ENCODE peak calls at places on chromosome 14, in four cellular contexts. T, A, D and Y are unnamed samples.

GRCh38 chr14:42855159-42855558 is 1248.5 kb downstream of the LRFN5 start:
- DNase-seq in T (no peak), A (no peak), D (no peak), Y (no peak)

GRCh38 chr14:104096751-104097700 is 11.5 kb downstream of the ASPG start:
- DNase-seq in T (no peak), A (peak; percentile 61), D (no peak), Y (no peak)

GRCh38 chr14:93116676-93117200 is 1.0 kb upstream of the ITPK1 start:
- DNase-seq in T (no peak), A (no peak), D (no peak), Y (no peak)

GRCh38 chr14:83867871-83868270 is 1662.1 kb upstream of the FLRT2 start:
- DNase-seq in T (no peak), A (no peak), D (no peak), Y (no peak)

GRCh38 chr14:58947816-58948440 is 240.5 kb upstream of the DAAM1 start:
- DNase-seq in T (no peak), A (no peak), D (no peak), Y (peak; percentile 34)

GRCh38 chr14:21287166-21287565 is 7.3 kb downstream of the RPGRIP1 start:
- DNase-seq in T (no peak), A (no peak), D (no peak), Y (no peak)

GRCh38 chr14:35669782-35670181 is 135.8 kb downstream of the INSM2 start:
- DNase-seq in T (no peak), A (no peak), D (no peak), Y (no peak)

GRCh38 chr14:35878272-35879140 is 52.4 kb downstream of the BRMS1L start:
- DNase-seq in T (no peak), A (no peak), D (no peak), Y (no peak)

GRCh38 chr14:104792101-104792884 is 3.3 kb downstream of the AKT1 start:
- DNase-seq in T (no peak), A (peak; percentile 92), D (no peak), Y (no peak)

GRCh38 chr14:22427771-22428228 is 161.2 kb downstream of the DAD1 start:
- DNase-seq in T (no peak), A (no peak), D (no peak), Y (no peak)

GRCh38 chr14:77154421-77154820 is 12.8 kb upstream of the ZDHHC22 start:
- DNase-seq in T (no peak), A (no peak), D (no peak), Y (no peak)

GRCh38 chr14:50599700-50600444 is 39.9 kb downstream of the ATL1 start:
- DNase-seq in T (peak; percentile 14), A (no peak), D (no peak), Y (no peak)

GRCh38 chr14:104939666-104940410 is 15.2 kb downstream of the PLD4 start:
- DNase-seq in T (no peak), A (peak; percentile 59), D (no peak), Y (no peak)

GRCh38 chr14:59275668-59276067 is 87.2 kb downstream of the DAAM1 start:
- DNase-seq in T (no peak), A (no peak), D (no peak), Y (no peak)

GRCh38 chr14:72824051-72824450 is 69.8 kb downstream of the DPF3 start:
- DNase-seq in T (no peak), A (no peak), D (no peak), Y (no peak)

GRCh38 chr14:84894254-84894653 is 635.7 kb upstream of the FLRT2 start:
- DNase-seq in T (no peak), A (no peak), D (no peak), Y (no peak)

GRCh38 chr14:67473290-67474082 is 15.0 kb downstream of the TMEM229B start:
- DNase-seq in T (no peak), A (no peak), D (no peak), Y (no peak)

GRCh38 chr14:37591941-37592287 is 3.1 kb downstream of the FOXA1 start:
- DNase-seq in T (no peak), A (peak; percentile 78), D (no peak), Y (no peak)

GRCh38 chr14:33847066-33847465 is 103.8 kb downstream of the EGLN3 start:
- DNase-seq in T (no peak), A (no peak), D (no peak), Y (no peak)

GRCh38 chr14:20429801-20430669 is 5.9 kb downstream of the KLHL33 start:
- DNase-seq in T (no peak), A (peak; percentile 79), D (no peak), Y (no peak)

GRCh38 chr14:54606631-54607133 is 39.8 kb downstream of the SAMD4A start:
- DNase-seq in T (no peak), A (no peak), D (no peak), Y (no peak)

GRCh38 chr14:104967144-104967413 is 11.1 kb downstream of the AHNAK2 start:
- DNase-seq in T (no peak), A (no peak), D (no peak), Y (no peak)

GRCh38 chr14:34461334-34462131 is 507 bp downstream of the SPTSSA start:
- DNase-seq in T (no peak), A (peak; percentile 79), D (no peak), Y (peak; percentile 53)

GRCh38 chr14:25049559-25050493 is at the start of gene STXBP6:
- DNase-seq in T (peak; percentile 48), A (peak; percentile 83), D (no peak), Y (peak; percentile 9)
- TF ChIP-seq CTCF in T (no peak), A (no peak), D (no peak), Y (no peak)

GRCh38 chr14:75794615-75795038 is 133.6 kb downstream of the TTLL5 start:
- DNase-seq in T (no peak), A (no peak), D (no peak), Y (peak; percentile 8)

DNA sequence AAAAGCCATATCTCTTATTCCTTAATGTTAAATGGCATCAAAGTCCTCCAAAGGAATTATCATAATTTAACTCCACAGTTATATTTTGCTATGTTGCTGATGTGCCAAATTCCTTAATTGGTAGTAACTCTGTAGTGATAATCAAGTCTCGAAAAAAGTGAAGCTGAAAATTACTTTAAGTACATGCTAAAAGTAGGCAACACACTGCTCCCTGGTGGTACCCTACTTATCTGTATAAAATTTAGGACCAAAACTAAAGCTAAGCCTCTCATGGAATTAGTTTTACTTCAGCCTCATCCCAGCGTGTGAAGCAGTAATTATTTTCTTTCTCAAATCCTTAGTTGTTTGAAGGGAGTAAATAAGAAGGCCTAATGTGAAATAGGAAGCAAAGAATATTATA is 132.8 kb downstream of the TTLL5 start:
- DNase-seq in T (no peak), A (no peak), D (no peak), Y (no peak)
- H3K9me3 ChIP-seq in T (no peaks in the 10 kb centered on the region), A (no peaks in the 10 kb centered on the region), D (no peaks in the 10 kb centered on the region), Y (peaks cover 4% of the 10 kb centered on the region)

GRCh38 chr14:91231446-91231845 is 13.1 kb downstream of the GPR68 start:
- DNase-seq in T (no peak), A (no peak), D (no peak), Y (no peak)
- H3K27ac ChIP-seq in T (no peak overlapping the region), A (peak overlapping the region; percentile 53), D (no peak overlapping the region), Y (peak overlapping the region; percentile 36)

GRCh38 chr14:101991336-101991735 is 27.0 kb downstream of the DYNC1H1 start:
- DNase-seq in T (peak; percentile 26), A (no peak), D (no peak), Y (no peak)

GRCh38 chr14:101988377-101988776 is 24.0 kb downstream of the DYNC1H1 start:
- DNase-seq in T (no peak), A (no peak), D (no peak), Y (no peak)

GRCh38 chr14:101986953-101987352 is 22.6 kb downstream of the DYNC1H1 start:
- DNase-seq in T (no peak), A (no peak), D (no peak), Y (no peak)

GRCh38 chr14:101997429-101998336 is 33.3 kb downstream of the DYNC1H1 start:
- DNase-seq in T (no peak), A (no peak), D (no peak), Y (no peak)

GRCh38 chr14:101992708-101993107 is 28.3 kb downstream of the DYNC1H1 start:
- DNase-seq in T (peak; percentile 23), A (no peak), D (no peak), Y (no peak)
- TF ChIP-seq CTCF in T (peak; percentile 20), A (no peak), D (no peak), Y (no peak)

GRCh38 chr14:94903338-94903737 is 133.4 kb upstream of the GSC start:
- DNase-seq in T (no peak), A (no peak), D (no peak), Y (no peak)

GRCh38 chr14:94893411-94894160 is 123.7 kb upstream of the GSC start:
- DNase-seq in T (no peak), A (no peak), D (no peak), Y (peak; percentile 36)

GRCh38 chr14:94897092-94897491 is 127.2 kb upstream of the GSC start:
- DNase-seq in T (no peak), A (no peak), D (no peak), Y (no peak)

DNA sequence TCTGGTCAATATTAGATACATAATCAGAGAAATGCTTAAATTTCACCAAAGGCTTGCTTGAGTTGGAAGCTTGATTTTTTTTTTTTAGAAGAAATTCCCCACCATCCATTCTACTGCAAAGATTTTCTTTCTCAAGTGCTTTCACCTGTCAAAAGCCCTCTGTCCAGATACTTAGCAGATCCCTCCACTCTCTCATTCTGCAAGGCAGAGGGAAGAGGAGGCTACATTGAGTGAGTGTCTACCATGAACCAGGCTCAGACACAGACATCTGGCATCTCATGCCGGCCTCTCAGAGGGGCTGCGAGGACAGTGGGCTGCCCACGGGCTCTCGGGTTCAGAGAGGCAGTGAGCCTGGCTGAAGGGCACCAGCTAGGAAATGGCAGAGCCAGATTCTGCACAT is 127.7 kb upstream of the GSC start:
- DNase-seq in T (no peak), A (no peak), D (no peak), Y (no peak)
- H3K9me3 ChIP-seq in T (no peaks in the 10 kb centered on the region), A (no peaks in the 10 kb centered on the region), D (no peaks in the 10 kb centered on the region), Y (no peaks in the 10 kb centered on the region)

DNA sequence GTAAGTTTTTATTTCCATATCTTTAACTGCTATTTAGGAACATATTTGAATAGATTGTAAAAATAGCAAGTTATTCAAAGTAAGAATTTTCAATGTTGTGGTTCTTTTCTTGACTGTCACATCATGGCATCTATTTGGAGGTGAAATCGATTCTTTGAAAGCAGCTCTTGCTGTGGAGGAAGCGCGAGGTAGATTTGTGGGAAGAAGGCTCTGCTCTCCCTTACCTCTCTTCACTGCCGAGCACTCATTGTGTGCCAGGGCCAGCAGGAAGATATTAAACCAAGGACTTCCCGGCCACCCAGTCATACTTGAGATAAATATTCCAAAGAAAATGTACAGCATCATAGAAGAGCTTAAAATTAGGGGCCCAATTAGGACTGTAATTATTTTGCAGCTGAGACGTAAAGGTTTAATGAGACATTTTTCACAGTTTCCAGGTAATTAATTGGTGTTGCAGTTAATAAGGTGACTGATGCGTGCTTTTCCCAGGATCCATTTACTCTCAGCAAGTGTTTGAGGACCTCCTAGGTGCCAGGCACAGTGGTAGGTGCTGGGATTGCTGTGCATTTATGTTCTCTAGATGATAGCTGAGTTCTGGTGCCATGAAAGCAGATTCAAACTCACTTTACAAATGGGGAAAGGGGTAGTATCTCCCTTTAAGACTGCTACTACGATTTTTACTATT is 89.2 kb upstream of the DYNC1H1 start:
- DNase-seq in T (peak; percentile 21), A (no peak), D (no peak), Y (no peak)
- H3K27ac ChIP-seq in T (peak overlapping the region; percentile 99), A (no peak overlapping the region), D (peak overlapping the region; percentile 73), Y (no peak overlapping the region)

DNA sequence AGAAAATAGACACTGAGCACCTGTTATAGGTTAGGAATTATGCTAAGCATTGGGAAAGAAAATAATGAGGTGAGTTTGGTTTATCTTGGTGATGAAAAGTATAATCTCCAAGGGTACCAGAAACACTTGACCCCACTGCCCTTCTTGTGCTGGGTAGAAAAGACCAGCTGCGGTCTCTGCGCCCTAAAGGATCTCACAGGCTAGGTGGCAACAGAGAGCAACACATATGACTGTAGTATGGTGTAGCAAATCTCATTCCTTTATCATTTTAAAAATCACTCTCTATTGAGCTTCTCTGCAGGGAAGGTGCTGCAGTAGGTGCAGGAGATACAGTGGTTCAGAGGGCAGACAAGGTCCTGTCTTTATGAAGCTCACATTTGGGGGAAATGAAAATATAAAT is 26.1 kb downstream of the NRXN3 start:
- DNase-seq in T (no peak), A (no peak), D (no peak), Y (peak; percentile 11)
- TF ChIP-seq CTCF in T (no peak), A (no peak), D (no peak), Y (peak; percentile 43)